ENCODE peak calls at places on chromosomes 5 and 9, in seven cellular contexts. One of them, this sample, is unnamed.

GRCh38 chr9:95570150-95570549 is 53.4 kb upstream of the PTCH1 start:
- DNase-seq in HAP-1: no peak
- DNase-seq in effector memory CD4-positive, alpha-beta T cell: no peak
- DNase-seq in neuronal stem cell: no peak
- DNase-seq in mesenchymal stem cell: peak; percentile 55
- DNase-seq in DND-41: no peak
- DNase-seq in breast epithelium: no peak
- DNase-seq in this sample: no peak

GRCh38 chr9:113587471-113588031 is 124.0 kb downstream of the RGS3 start:
- DNase-seq in HAP-1: no peak
- DNase-seq in effector memory CD4-positive, alpha-beta T cell: no peak
- DNase-seq in neuronal stem cell: no peak
- DNase-seq in mesenchymal stem cell: peak; percentile 49
- DNase-seq in DND-41: no peak
- DNase-seq in breast epithelium: no peak
- DNase-seq in this sample: no peak

GRCh38 chr9:121744687-121745395 is 93.4 kb downstream of the DAB2IP start:
- DNase-seq in HAP-1: no peak
- DNase-seq in effector memory CD4-positive, alpha-beta T cell: no peak
- DNase-seq in neuronal stem cell: no peak
- DNase-seq in mesenchymal stem cell: peak; percentile 43
- DNase-seq in DND-41: no peak
- DNase-seq in breast epithelium: no peak
- DNase-seq in this sample: no peak

GRCh38 chr5:9198399-9198798 is 347.5 kb downstream of the SEMA5A start:
- DNase-seq in HAP-1: no peak
- DNase-seq in effector memory CD4-positive, alpha-beta T cell: no peak
- DNase-seq in neuronal stem cell: no peak
- DNase-seq in mesenchymal stem cell: peak; percentile 44
- DNase-seq in DND-41: no peak
- DNase-seq in breast epithelium: no peak
- DNase-seq in this sample: no peak

GRCh38 chr5:133779828-133780475 is 167.6 kb upstream of the FSTL4 start:
- DNase-seq in HAP-1: no peak
- DNase-seq in effector memory CD4-positive, alpha-beta T cell: no peak
- DNase-seq in neuronal stem cell: no peak
- DNase-seq in mesenchymal stem cell: no peak
- DNase-seq in DND-41: no peak
- DNase-seq in breast epithelium: no peak
- DNase-seq in this sample: no peak

GRCh38 chr9:14782652-14783051 is 60.1 kb upstream of the CER1 start:
- DNase-seq in HAP-1: no peak
- DNase-seq in effector memory CD4-positive, alpha-beta T cell: no peak
- DNase-seq in neuronal stem cell: no peak
- DNase-seq in mesenchymal stem cell: no peak
- DNase-seq in DND-41: no peak
- DNase-seq in breast epithelium: no peak
- DNase-seq in this sample: no peak

GRCh38 chr9:121720311-121720991 is 69.0 kb downstream of the DAB2IP start:
- DNase-seq in HAP-1: no peak
- DNase-seq in effector memory CD4-positive, alpha-beta T cell: no peak
- DNase-seq in neuronal stem cell: no peak
- DNase-seq in mesenchymal stem cell: no peak
- DNase-seq in DND-41: no peak
- DNase-seq in breast epithelium: no peak
- DNase-seq in this sample: no peak

GRCh38 chr9:124818431-124819281 is 34.6 kb upstream of the WDR38 start:
- DNase-seq in HAP-1: no peak
- DNase-seq in effector memory CD4-positive, alpha-beta T cell: no peak
- DNase-seq in neuronal stem cell: no peak
- DNase-seq in mesenchymal stem cell: peak; percentile 41
- DNase-seq in DND-41: peak; percentile 72
- DNase-seq in breast epithelium: peak; percentile 51
- DNase-seq in this sample: no peak

GRCh38 chr5:65394078-65394477 is 87.6 kb downstream of the ADAMTS6 start:
- DNase-seq in HAP-1: no peak
- DNase-seq in effector memory CD4-positive, alpha-beta T cell: no peak
- DNase-seq in neuronal stem cell: no peak
- DNase-seq in mesenchymal stem cell: peak; percentile 83
- DNase-seq in DND-41: no peak
- DNase-seq in breast epithelium: no peak
- DNase-seq in this sample: no peak

GRCh38 chr9:16191237-16191636 is 638.4 kb downstream of the CCDC171 start:
- DNase-seq in HAP-1: no peak
- DNase-seq in effector memory CD4-positive, alpha-beta T cell: no peak
- DNase-seq in neuronal stem cell: no peak
- DNase-seq in mesenchymal stem cell: peak; percentile 83
- DNase-seq in DND-41: no peak
- DNase-seq in breast epithelium: no peak
- DNase-seq in this sample: no peak

GRCh38 chr5:27026059-27026458 is 12.3 kb downstream of the CDH9 start:
- DNase-seq in HAP-1: no peak
- DNase-seq in effector memory CD4-positive, alpha-beta T cell: no peak
- DNase-seq in neuronal stem cell: no peak
- DNase-seq in mesenchymal stem cell: no peak
- DNase-seq in DND-41: no peak
- DNase-seq in breast epithelium: no peak
- DNase-seq in this sample: no peak

GRCh38 chr5:38556115-38556598 is 289 bp downstream of the LIFR start:
- DNase-seq in HAP-1: no peak
- DNase-seq in effector memory CD4-positive, alpha-beta T cell: no peak
- DNase-seq in neuronal stem cell: no peak
- DNase-seq in mesenchymal stem cell: no peak
- DNase-seq in DND-41: no peak
- DNase-seq in breast epithelium: no peak
- DNase-seq in this sample: no peak

GRCh38 chr9:77016526-77017504 is 2.6 kb upstream of the FOXB2 start:
- DNase-seq in HAP-1: no peak
- DNase-seq in effector memory CD4-positive, alpha-beta T cell: no peak
- DNase-seq in neuronal stem cell: peak; percentile 50
- DNase-seq in mesenchymal stem cell: no peak
- DNase-seq in DND-41: no peak
- DNase-seq in breast epithelium: no peak
- DNase-seq in this sample: no peak

GRCh38 chr9:98997580-98997979 is 53.9 kb downstream of the COL15A1 start:
- DNase-seq in HAP-1: no peak
- DNase-seq in effector memory CD4-positive, alpha-beta T cell: no peak
- DNase-seq in neuronal stem cell: no peak
- DNase-seq in mesenchymal stem cell: peak; percentile 72
- DNase-seq in DND-41: peak; percentile 27
- DNase-seq in breast epithelium: no peak
- DNase-seq in this sample: no peak

GRCh38 chr5:172455511-172456061 is 1.3 kb upstream of the SH3PXD2B start:
- DNase-seq in HAP-1: no peak
- DNase-seq in effector memory CD4-positive, alpha-beta T cell: no peak
- DNase-seq in neuronal stem cell: no peak
- DNase-seq in mesenchymal stem cell: peak; percentile 50
- DNase-seq in DND-41: no peak
- DNase-seq in breast epithelium: no peak
- DNase-seq in this sample: no peak

GRCh38 chr5:119435436-119436132 is 16.7 kb upstream of the HSD17B4 start:
- DNase-seq in HAP-1: peak; percentile 38
- DNase-seq in effector memory CD4-positive, alpha-beta T cell: peak; percentile 53
- DNase-seq in neuronal stem cell: no peak
- DNase-seq in mesenchymal stem cell: peak; percentile 54
- DNase-seq in DND-41: peak; percentile 62
- DNase-seq in breast epithelium: peak; percentile 37
- DNase-seq in this sample: no peak

GRCh38 chr9:108963459-108964143 is 29.4 kb downstream of the ABITRAM start:
- DNase-seq in HAP-1: no peak
- DNase-seq in effector memory CD4-positive, alpha-beta T cell: no peak
- DNase-seq in neuronal stem cell: no peak
- DNase-seq in mesenchymal stem cell: no peak
- DNase-seq in DND-41: no peak
- DNase-seq in breast epithelium: no peak
- DNase-seq in this sample: no peak

GRCh38 chr9:74736635-74737034 is 151.1 kb downstream of the TRPM6 start:
- DNase-seq in HAP-1: no peak
- DNase-seq in effector memory CD4-positive, alpha-beta T cell: no peak
- DNase-seq in neuronal stem cell: no peak
- DNase-seq in mesenchymal stem cell: no peak
- DNase-seq in DND-41: no peak
- DNase-seq in breast epithelium: no peak
- DNase-seq in this sample: no peak

DNA sequence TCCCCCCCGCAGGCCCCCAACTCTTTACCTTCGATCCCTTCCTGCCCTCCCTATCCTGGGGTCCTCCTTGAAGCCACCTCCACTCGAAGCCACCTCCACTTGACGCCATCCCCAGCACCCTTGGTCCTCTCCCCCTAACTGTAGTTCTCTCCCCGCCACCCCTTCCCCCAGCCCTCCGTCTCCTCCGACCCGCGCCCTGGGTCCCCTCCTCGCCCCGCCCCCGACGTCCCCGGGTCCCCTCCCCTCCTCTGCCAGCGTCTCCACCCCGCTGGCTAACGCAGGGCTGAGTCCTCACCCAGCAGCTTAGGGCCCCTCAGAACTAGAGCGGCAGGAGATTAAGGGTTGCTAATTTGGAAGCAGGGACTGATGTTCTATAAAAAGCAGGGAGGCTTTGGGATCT is 30.7 kb upstream of the ANKRD33B start:
- DNase-seq in HAP-1: no peak
- DNase-seq in effector memory CD4-positive, alpha-beta T cell: no peak
- DNase-seq in neuronal stem cell: no peak
- DNase-seq in mesenchymal stem cell: no peak
- DNase-seq in DND-41: no peak
- DNase-seq in breast epithelium: no peak
- DNase-seq in this sample: no peak
- H3K4me3 ChIP-seq in HAP-1: no peak overlapping the region
- H3K4me3 ChIP-seq in effector memory CD4-positive, alpha-beta T cell: no peak overlapping the region
- H3K4me3 ChIP-seq in neuronal stem cell: no peak overlapping the region
- H3K4me3 ChIP-seq in mesenchymal stem cell: no peak overlapping the region
- H3K4me3 ChIP-seq in DND-41: no peak overlapping the region
- H3K4me3 ChIP-seq in breast epithelium: no peak overlapping the region
- H3K4me3 ChIP-seq in this sample: peak overlapping the region; percentile 29

GRCh38 chr5:142360607-142361120 is 35.8 kb upstream of the SPRY4 start:
- DNase-seq in HAP-1: no peak
- DNase-seq in effector memory CD4-positive, alpha-beta T cell: no peak
- DNase-seq in neuronal stem cell: no peak
- DNase-seq in mesenchymal stem cell: peak; percentile 91
- DNase-seq in DND-41: no peak
- DNase-seq in breast epithelium: no peak
- DNase-seq in this sample: no peak
- H3K4me3 ChIP-seq in HAP-1: no peak overlapping the region
- H3K4me3 ChIP-seq in effector memory CD4-positive, alpha-beta T cell: no peak overlapping the region
- H3K4me3 ChIP-seq in neuronal stem cell: no peak overlapping the region
- H3K4me3 ChIP-seq in mesenchymal stem cell: no peak overlapping the region
- H3K4me3 ChIP-seq in DND-41: no peak overlapping the region
- H3K4me3 ChIP-seq in breast epithelium: no peak overlapping the region
- H3K4me3 ChIP-seq in this sample: no peak overlapping the region

GRCh38 chr5:176792584-176793342 is 17.6 kb upstream of the UNC5A start:
- DNase-seq in HAP-1: no peak
- DNase-seq in effector memory CD4-positive, alpha-beta T cell: no peak
- DNase-seq in neuronal stem cell: no peak
- DNase-seq in mesenchymal stem cell: no peak
- DNase-seq in DND-41: no peak
- DNase-seq in breast epithelium: no peak
- DNase-seq in this sample: no peak

GRCh38 chr5:176793343-176793699 is 17.0 kb upstream of the UNC5A start:
- DNase-seq in HAP-1: no peak
- DNase-seq in effector memory CD4-positive, alpha-beta T cell: no peak
- DNase-seq in neuronal stem cell: no peak
- DNase-seq in mesenchymal stem cell: no peak
- DNase-seq in DND-41: no peak
- DNase-seq in breast epithelium: no peak
- DNase-seq in this sample: no peak

GRCh38 chr5:176796411-176796810 is 13.9 kb upstream of the UNC5A start:
- DNase-seq in HAP-1: no peak
- DNase-seq in effector memory CD4-positive, alpha-beta T cell: no peak
- DNase-seq in neuronal stem cell: no peak
- DNase-seq in mesenchymal stem cell: no peak
- DNase-seq in DND-41: no peak
- DNase-seq in breast epithelium: no peak
- DNase-seq in this sample: no peak

GRCh38 chr5:176794509-176794908 is 15.8 kb upstream of the UNC5A start:
- DNase-seq in HAP-1: no peak
- DNase-seq in effector memory CD4-positive, alpha-beta T cell: no peak
- DNase-seq in neuronal stem cell: no peak
- DNase-seq in mesenchymal stem cell: no peak
- DNase-seq in DND-41: no peak
- DNase-seq in breast epithelium: no peak
- DNase-seq in this sample: no peak

GRCh38 chr5:176793736-176794135 is 16.6 kb upstream of the UNC5A start:
- DNase-seq in HAP-1: no peak
- DNase-seq in effector memory CD4-positive, alpha-beta T cell: no peak
- DNase-seq in neuronal stem cell: no peak
- DNase-seq in mesenchymal stem cell: no peak
- DNase-seq in DND-41: no peak
- DNase-seq in breast epithelium: no peak
- DNase-seq in this sample: no peak
- H3K4me3 ChIP-seq in HAP-1: no peak overlapping the region
- H3K4me3 ChIP-seq in effector memory CD4-positive, alpha-beta T cell: no peak overlapping the region
- H3K4me3 ChIP-seq in neuronal stem cell: peak overlapping the region; percentile 31
- H3K4me3 ChIP-seq in mesenchymal stem cell: no peak overlapping the region
- H3K4me3 ChIP-seq in DND-41: no peak overlapping the region
- H3K4me3 ChIP-seq in breast epithelium: no peak overlapping the region
- H3K4me3 ChIP-seq in this sample: no peak overlapping the region

GRCh38 chr5:179732918-179733763 is 519 bp downstream of the MAML1 start:
- DNase-seq in HAP-1: no peak
- DNase-seq in effector memory CD4-positive, alpha-beta T cell: peak; percentile 0
- DNase-seq in neuronal stem cell: peak; percentile 12
- DNase-seq in mesenchymal stem cell: peak; percentile 55
- DNase-seq in DND-41: peak; percentile 52
- DNase-seq in breast epithelium: peak; percentile 25
- DNase-seq in this sample: no peak

GRCh38 chr5:179732412-179732917 is at the start of gene MAML1:
- DNase-seq in HAP-1: peak; percentile 99
- DNase-seq in effector memory CD4-positive, alpha-beta T cell: peak; percentile 99
- DNase-seq in neuronal stem cell: peak; percentile 100
- DNase-seq in mesenchymal stem cell: peak; percentile 100
- DNase-seq in DND-41: peak; percentile 100
- DNase-seq in breast epithelium: peak; percentile 100
- DNase-seq in this sample: peak; percentile 98

GRCh38 chr5:179730852-179731251 is 1.8 kb upstream of the MAML1 start:
- DNase-seq in HAP-1: no peak
- DNase-seq in effector memory CD4-positive, alpha-beta T cell: no peak
- DNase-seq in neuronal stem cell: no peak
- DNase-seq in mesenchymal stem cell: peak; percentile 14
- DNase-seq in DND-41: no peak
- DNase-seq in breast epithelium: no peak
- DNase-seq in this sample: no peak

GRCh38 chr5:179730356-179730755 is 2.3 kb upstream of the MAML1 start:
- DNase-seq in HAP-1: no peak
- DNase-seq in effector memory CD4-positive, alpha-beta T cell: no peak
- DNase-seq in neuronal stem cell: no peak
- DNase-seq in mesenchymal stem cell: no peak
- DNase-seq in DND-41: no peak
- DNase-seq in breast epithelium: no peak
- DNase-seq in this sample: no peak

DNA sequence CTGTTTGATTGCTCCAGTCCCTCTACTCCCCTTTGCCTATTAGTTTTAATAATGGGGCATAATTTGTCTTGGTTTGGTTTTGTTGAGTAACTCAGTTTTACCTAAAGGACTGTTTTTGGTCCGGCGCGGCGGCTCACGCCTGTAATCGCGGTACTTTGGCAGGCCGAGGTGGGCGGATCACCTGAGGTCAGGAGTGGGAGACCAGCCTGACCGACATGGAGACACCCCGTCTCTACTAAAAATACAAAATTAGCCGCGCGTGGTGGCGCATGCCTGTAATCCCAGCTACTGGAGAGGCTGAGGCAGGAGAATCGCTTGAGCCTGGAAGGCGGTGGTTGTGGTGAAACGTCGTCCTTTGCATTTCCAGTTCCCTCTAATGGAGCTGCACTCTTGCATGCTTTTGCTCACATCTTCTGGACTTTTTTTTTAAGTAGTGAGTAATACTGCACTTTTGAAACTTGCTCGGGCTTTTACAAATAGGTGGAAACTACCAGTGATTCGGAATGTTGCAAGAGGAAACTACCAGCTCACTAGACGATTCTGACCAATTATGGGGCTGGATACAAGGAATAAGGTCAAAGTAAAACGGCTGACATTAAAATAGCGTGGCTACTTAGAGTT is 721 bp upstream of the MAML1 start:
- DNase-seq in HAP-1: no peak
- DNase-seq in effector memory CD4-positive, alpha-beta T cell: peak; percentile 2
- DNase-seq in neuronal stem cell: no peak
- DNase-seq in mesenchymal stem cell: peak; percentile 97
- DNase-seq in DND-41: peak; percentile 22
- DNase-seq in breast epithelium: peak; percentile 33
- DNase-seq in this sample: no peak
- H3K4me3 ChIP-seq in HAP-1: peak overlapping the region; percentile 60
- H3K4me3 ChIP-seq in effector memory CD4-positive, alpha-beta T cell: peak overlapping the region; percentile 79
- H3K4me3 ChIP-seq in neuronal stem cell: no peak overlapping the region
- H3K4me3 ChIP-seq in mesenchymal stem cell: no peak overlapping the region
- H3K4me3 ChIP-seq in DND-41: peak overlapping the region; percentile 19
- H3K4me3 ChIP-seq in breast epithelium: peak overlapping the region; percentile 94
- H3K4me3 ChIP-seq in this sample: peak overlapping the region; percentile 87